ENCODE peak calls at places on chromosome 17, in six cellular contexts. O, U, Q, H, T and X are unnamed samples. For H3K36me3, the result is how much of the 10 kb centered on the place peaks cover.

GRCh38 chr17:21549107-21549687 is 143.1 kb upstream of the KCNJ18 start:
- DNase-seq in U (no peak), T (no peak), O (peak), Q (no peak), H (no peak), X (no peak)

GRCh38 chr17:12979826-12980500 is 37.9 kb downstream of the ELAC2 start:
- DNase-seq in U (no peak), T (no peak), O (peak), H (no peak), Q (no peak), X (no peak)

GRCh38 chr17:33968350-33969044 is 286.6 kb upstream of the CCL2 start:
- DNase-seq in U (no peak), O (no peak), H (no peak), T (no peak), Q (no peak), X (peak)

GRCh38 chr17:4950075-4950756 is 703 bp upstream of the ENO3 start:
- DNase-seq in T (peak), O (no peak), Q (peak), U (no peak), H (no peak), X (no peak)

GRCh38 chr17:69581061-69581955 is 166.8 kb downstream of the MAP2K6 start:
- DNase-seq in Q (no peak), T (no peak), O (no peak), U (no peak), H (no peak), X (peak)

GRCh38 chr17:61208301-61209098 is 191.1 kb upstream of the TBX2 start:
- DNase-seq in O (peak), H (no peak), T (no peak), U (no peak), Q (no peak), X (no peak)

GRCh38 chr17:75481194-75482059 is 25.0 kb downstream of the TMEM94 start:
- DNase-seq in T (no peak), H (no peak), Q (no peak), O (no peak), U (no peak), X (no peak)

GRCh38 chr17:7327501-7327900 is 1.6 kb downstream of the NEURL4 start:
- DNase-seq in H (no peak), Q (no peak), T (no peak), O (no peak), U (no peak), X (no peak)

GRCh38 chr17:7561028-7561575 is 617 bp upstream of the SENP3 start:
- DNase-seq in Q (peak), U (peak), H (peak), O (peak), T (peak), X (peak)

GRCh38 chr17:46072998-46073397 is 73.9 kb downstream of the STH start:
- DNase-seq in U (no peak), T (no peak), H (no peak), Q (no peak), O (peak), X (no peak)

GRCh38 chr17:72222971-72223370 is 102.2 kb downstream of the SOX9 start:
- DNase-seq in U (no peak), Q (no peak), T (no peak), H (no peak), O (no peak), X (no peak)

GRCh38 chr17:29443041-29443440 is 52.9 kb downstream of the TAOK1 start:
- DNase-seq in O (no peak), T (no peak), H (no peak), Q (no peak), U (no peak), X (no peak)

GRCh38 chr17:79125503-79125902 is 50.9 kb downstream of the ENGASE start:
- DNase-seq in Q (no peak), O (no peak), H (no peak), T (no peak), U (no peak), X (no peak)

GRCh38 chr17:42098747-42099399 is 600 bp upstream of the ZNF385C start:
- DNase-seq in T (no peak), O (no peak), U (no peak), Q (no peak), H (no peak), X (no peak)

GRCh38 chr17:69348441-69348840 is 21.5 kb upstream of the ABCA5 start:
- DNase-seq in H (no peak), Q (no peak), O (no peak), T (no peak), U (no peak), X (no peak)

GRCh38 chr17:68302066-68302564 is 10.8 kb downstream of the ARSG start:
- DNase-seq in Q (no peak), H (no peak), T (no peak), U (peak), O (peak), X (no peak)

GRCh38 chr17:20073056-20073979 is 64.2 kb downstream of the SPECC1 start:
- DNase-seq in Q (peak), T (peak), O (peak), U (peak), H (peak), X (no peak)

GRCh38 chr17:39765766-39766165 is 28.0 kb downstream of the GRB7 start:
- DNase-seq in Q (no peak), O (no peak), U (no peak), H (no peak), T (no peak), X (no peak)

GRCh38 chr17:42548070-42548837 is 4.5 kb upstream of the HSD17B1 start:
- DNase-seq in Q (no peak), H (no peak), O (peak), T (peak), U (no peak), X (peak)

GRCh38 chr17:80168371-80168770 is 1.5 kb upstream of the CARD14 start:
- DNase-seq in U (no peak), T (no peak), H (no peak), O (no peak), Q (no peak), X (no peak)

GRCh38 chr17:67491678-67492019 is 114.6 kb downstream of the PITPNC1 start:
- DNase-seq in U (no peak), T (no peak), Q (no peak), H (no peak), O (no peak), X (no peak)

GRCh38 chr17:61805399-61805798 is 57.9 kb downstream of the BRIP1 start:
- DNase-seq in O (peak), H (no peak), U (no peak), Q (no peak), T (no peak), X (no peak)

GRCh38 chr17:30345527-30346075 is 11.7 kb upstream of the TMIGD1 start:
- DNase-seq in T (no peak), U (no peak), H (no peak), O (peak), Q (no peak), X (no peak)

GRCh38 chr17:21275047-21275578 is 9.4 kb upstream of the MAP2K3 start:
- DNase-seq in Q (no peak), H (no peak), U (no peak), T (no peak), O (no peak), X (no peak)

GRCh38 chr17:69375229-69375628 is 39.3 kb upstream of the MAP2K6 start:
- DNase-seq in Q (no peak), U (no peak), H (no peak), O (no peak), T (no peak), X (no peak)

GRCh38 chr17:17186051-17186450 is 20.1 kb downstream of the PLD6 start:
- DNase-seq in T (no peak), Q (no peak), O (no peak), H (no peak), U (no peak), X (no peak)

GRCh38 chr17:76405967-76406647 is 21.7 kb downstream of the SPHK1 start:
- DNase-seq in H (peak), U (no peak), O (no peak), Q (no peak), T (peak), X (no peak)

GRCh38 chr17:7438050-7438614 is 1.2 kb upstream of the FGF11 start:
- DNase-seq in H (peak), T (peak), U (peak), Q (no peak), O (peak), X (peak)

DNA sequence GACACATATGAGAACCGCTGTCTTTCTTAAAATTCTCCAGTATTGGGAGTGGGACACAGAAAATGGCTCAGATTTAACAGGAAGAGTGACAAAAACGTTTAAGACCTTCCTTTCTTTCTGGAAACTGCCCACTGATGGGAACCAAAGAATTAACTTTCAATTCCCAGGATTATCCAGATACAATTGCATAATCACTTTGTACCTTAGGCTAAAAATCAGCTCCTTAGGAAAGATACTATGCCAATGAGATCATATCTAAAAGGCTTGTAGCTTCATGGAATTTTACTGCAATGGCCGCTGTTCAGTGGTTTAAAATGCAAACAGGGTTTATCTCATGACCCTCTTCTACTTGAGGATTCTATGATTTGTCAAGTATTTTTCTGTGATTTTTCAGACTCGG is 31.4 kb upstream of the ERN1 start:
- DNase-seq in H (no peak), U (no peak), Q (no peak), T (no peak), O (no peak), X (no peak)
- H3K36me3 ChIP-seq in H (under half), U (under half), Q (under half), T (under half), O (under half), X (under half)

DNA sequence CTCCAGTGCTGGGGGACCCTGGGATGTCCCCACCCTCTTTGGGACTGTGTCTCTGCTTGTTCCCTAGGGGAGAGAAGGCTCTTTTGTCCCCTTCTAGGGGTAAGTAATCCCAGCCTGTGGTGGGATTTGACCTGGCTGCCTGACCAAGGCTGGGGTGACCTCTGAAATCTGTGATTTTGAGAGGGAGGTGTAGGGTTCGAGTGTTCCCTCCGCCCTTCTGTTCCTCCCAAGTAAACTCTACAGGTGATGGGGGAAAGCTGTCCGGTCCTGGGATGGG is 617 bp downstream of the TMEM92 start:
- DNase-seq in Q (no peak), O (no peak), H (no peak), T (peak), U (no peak), X (no peak)
- TF ChIP-seq CTCF in Q (no peak), O (no peak), H (no peak), T (no peak), U (no peak), X (no peak)

GRCh38 chr17:9022553-9023388 is 1.5 kb downstream of the NTN1 start:
- DNase-seq in T (no peak), U (no peak), Q (peak), H (peak), O (peak), X (peak)
- H3K4me3 ChIP-seq in T (peak), U (peak), Q (peak), H (peak), O (peak), X (peak)

GRCh38 chr17:27616414-27616813 is 14.6 kb upstream of the LGALS9 start:
- DNase-seq in T (no peak), Q (no peak), H (no peak), U (no peak), O (no peak), X (no peak)
- H3K36me3 ChIP-seq in T (under half), Q (half or more), H (half or more), U (half or more), O (under half), X (under half)

DNA sequence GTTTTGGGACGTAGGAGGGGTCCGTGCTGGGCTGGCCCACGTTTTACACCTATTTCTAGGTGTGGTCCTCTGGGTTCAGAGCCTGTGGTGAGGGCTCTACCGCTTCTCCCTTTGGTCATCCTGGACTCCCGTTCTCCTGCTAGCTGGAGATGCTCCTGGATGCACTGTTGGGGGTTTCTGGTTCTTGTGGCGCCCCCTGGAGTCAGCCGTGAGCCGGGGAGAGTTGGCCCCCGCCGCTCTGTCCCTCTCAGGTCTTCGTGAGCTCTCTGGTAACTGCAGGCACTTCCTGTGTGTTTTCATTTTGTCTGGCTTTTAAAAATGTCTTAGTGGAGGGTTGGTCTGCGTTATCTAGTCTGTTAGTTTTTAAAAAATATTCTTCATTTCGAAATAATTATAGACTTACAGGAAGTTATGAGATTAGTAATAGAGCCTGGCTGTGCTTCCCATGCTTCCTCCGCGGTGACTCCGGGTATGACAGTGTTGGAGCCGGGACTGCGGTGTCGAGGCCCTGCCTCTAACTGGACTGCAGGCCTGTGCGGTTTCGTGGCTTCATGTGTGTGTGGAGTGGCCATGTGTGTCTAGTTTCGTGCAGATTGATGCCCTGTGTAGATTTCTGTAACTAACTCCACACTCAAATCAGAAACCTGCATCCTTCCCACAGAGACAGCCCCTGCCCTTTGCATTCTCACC is 78.0 kb upstream of the ZNF750 start:
- DNase-seq in Q (no peak), T (no peak), H (no peak), U (no peak), O (peak), X (no peak)
- TF ChIP-seq CTCF in Q (no peak), T (peak), H (no peak), U (no peak), O (peak), X (peak)

DNA sequence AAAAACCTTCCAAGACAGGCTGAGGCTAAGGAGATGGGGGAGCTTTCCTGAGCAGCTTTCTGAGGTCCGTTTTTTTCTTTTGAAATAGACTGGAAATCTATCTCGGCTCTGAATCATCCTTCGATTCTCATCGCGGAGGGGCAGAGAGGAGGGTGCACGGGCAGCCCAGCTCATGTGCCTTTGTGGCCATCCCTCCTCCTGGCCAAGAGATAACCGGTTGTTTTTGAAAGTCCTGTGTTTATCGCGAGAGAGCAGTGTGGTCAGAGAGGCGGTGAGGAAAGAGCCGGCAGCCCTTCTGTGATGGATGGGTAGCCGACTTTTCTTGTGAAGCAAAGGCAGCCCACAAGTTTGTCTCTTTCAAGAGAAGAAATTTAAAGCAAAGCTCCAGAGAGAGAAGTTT is 191.6 kb downstream of the CCDC182 start:
- DNase-seq in H (no peak), U (no peak), Q (no peak), T (no peak), O (peak), X (no peak)
- H3K4me3 ChIP-seq in H (no peak), U (no peak), Q (no peak), T (no peak), O (no peak), X (no peak)

GRCh38 chr17:49819118-49819517 is 28.8 kb downstream of the TAC4 start:
- DNase-seq in O (no peak), U (no peak), T (no peak), H (no peak), Q (no peak), X (no peak)
- H3K36me3 ChIP-seq in O (half or more), U (half or more), T (under half), H (half or more), Q (half or more), X (under half)

GRCh38 chr17:64154321-64155089 is 24.6 kb upstream of the ERN1 start:
- DNase-seq in H (peak), T (no peak), O (no peak), Q (no peak), U (no peak), X (no peak)
- TF ChIP-seq CTCF in H (no peak), T (no peak), O (no peak), Q (no peak), U (no peak), X (no peak)

GRCh38 chr17:82324566-82325285 is 7.3 kb upstream of the CD7 start:
- DNase-seq in T (peak), H (no peak), Q (no peak), O (no peak), U (no peak), X (no peak)
- H3K4me3 ChIP-seq in T (no peak), H (no peak), Q (no peak), O (no peak), U (no peak), X (no peak)